ENCODE peak calls at places on chromosomes 2 and 18, in five cellular contexts. V, F, U, L and T are unnamed samples.

GRCh38 chr2:223896751-223897320 is 48.3 kb downstream of the WDFY1 start:
- DNase-seq in U (no peak), V (no peak), L (no peak), F (peak), T (no peak)

GRCh38 chr2:239621611-239622010 is 220.8 kb upstream of the HDAC4 start:
- DNase-seq in F (no peak), V (no peak), U (no peak), L (no peak), T (no peak)

GRCh38 chr2:120699292-120699691 is 36.4 kb upstream of the GLI2 start:
- DNase-seq in U (no peak), F (no peak), L (no peak), V (no peak), T (no peak)

GRCh38 chr2:25227576-25227975 is 59.2 kb upstream of the POMC start:
- DNase-seq in V (no peak), L (no peak), F (no peak), U (no peak), T (no peak)

GRCh38 chr2:160308915-160309314 is 108.8 kb upstream of the ITGB6 start:
- DNase-seq in L (no peak), U (no peak), V (peak), F (no peak), T (no peak)

GRCh38 chr18:5512191-5512590 is 31.6 kb downstream of the EPB41L3 start:
- DNase-seq in U (no peak), V (no peak), F (no peak), L (no peak), T (no peak)

GRCh38 chr18:51149605-51150429 is 47.7 kb downstream of the MEX3C start:
- DNase-seq in V (no peak), U (no peak), F (peak), L (no peak), T (no peak)

GRCh38 chr2:98311090-98311489 is 35.2 kb upstream of the CNGA3 start:
- DNase-seq in V (no peak), F (no peak), L (no peak), U (no peak), T (no peak)

GRCh38 chr2:1314254-1314653 is 99.0 kb upstream of the TPO start:
- DNase-seq in U (no peak), L (no peak), F (no peak), V (no peak), T (no peak)

GRCh38 chr2:64839844-64840243 is 149.4 kb upstream of the SLC1A4 start:
- DNase-seq in U (no peak), V (no peak), F (no peak), L (peak), T (peak)

GRCh38 chr2:2516386-2516785 is 185.3 kb upstream of the MYT1L start:
- DNase-seq in U (no peak), L (no peak), F (no peak), V (no peak), T (no peak)

GRCh38 chr2:220533485-220533884 is 906.1 kb downstream of the SLC4A3 start:
- DNase-seq in L (no peak), V (no peak), F (peak), U (peak), T (peak)

GRCh38 chr2:176103634-176104337 is 3.3 kb upstream of the HOXD11 start:
- DNase-seq in V (no peak), F (no peak), L (no peak), U (no peak), T (no peak)

GRCh38 chr2:6657872-6658271 is 207.8 kb downstream of the CMPK2 start:
- DNase-seq in U (no peak), L (no peak), V (no peak), F (no peak), T (no peak)

GRCh38 chr2:192247456-192247855 is 52.7 kb upstream of the TMEFF2 start:
- DNase-seq in L (no peak), F (no peak), V (no peak), U (no peak), T (no peak)

GRCh38 chr2:228987441-228988155 is 283.5 kb downstream of the PID1 start:
- DNase-seq in L (no peak), U (no peak), F (no peak), V (no peak), T (no peak)

GRCh38 chr2:166614027-166614426 is 120.0 kb upstream of the SCN7A start:
- DNase-seq in V (no peak), U (no peak), L (no peak), F (no peak), T (no peak)

GRCh38 chr2:224039080-224039769 is at the start of gene SERPINE2:
- DNase-seq in V (peak), U (peak), L (peak), F (peak), T (no peak)

GRCh38 chr2:173326806-173327205 is 27.9 kb upstream of the CDCA7 start:
- DNase-seq in V (no peak), F (no peak), L (no peak), U (no peak), T (no peak)

GRCh38 chr18:34933880-34934689 is 107.1 kb upstream of the MAPRE2 start:
- DNase-seq in F (no peak), L (no peak), U (no peak), V (no peak), T (no peak)

GRCh38 chr2:142989276-142990204 is 112.1 kb downstream of the KYNU start:
- DNase-seq in F (no peak), U (no peak), L (peak), V (no peak), T (peak)

GRCh38 chr2:202185156-202185555 is 53.2 kb downstream of the SUMO1 start:
- DNase-seq in L (no peak), V (no peak), U (no peak), F (no peak), T (no peak)

GRCh38 chr2:126482582-126483464 is 173.1 kb upstream of the GYPC start:
- DNase-seq in L (no peak), F (peak), V (no peak), U (no peak), T (peak)

GRCh38 chr2:56444339-56444738 is 260.5 kb downstream of the CCDC85A start:
- DNase-seq in V (no peak), L (peak), F (no peak), U (no peak), T (no peak)

GRCh38 chr2:68569604-68570003 is 73.8 kb upstream of the PROKR1 start:
- DNase-seq in F (no peak), L (no peak), V (no peak), U (no peak), T (no peak)

GRCh38 chr2:222295368-222296041 is 3.3 kb downstream of the PAX3 start:
- DNase-seq in L (no peak), U (no peak), F (no peak), V (no peak), T (no peak)

GRCh38 chr2:6352247-6352646 is 513.5 kb downstream of the CMPK2 start:
- DNase-seq in U (no peak), L (no peak), F (no peak), V (no peak), T (peak)

GRCh38 chr2:136664713-136665112 is 100.6 kb upstream of the THSD7B start:
- DNase-seq in F (no peak), L (no peak), U (no peak), V (no peak), T (no peak)

GRCh38 chr2:170026361-170026760 is 151.6 kb upstream of the MYO3B start:
- DNase-seq in F (no peak), L (no peak), V (no peak), U (no peak), T (no peak)

GRCh38 chr2:162490052-162490717 is 146.3 kb downstream of the GCA start:
- DNase-seq in F (peak), U (no peak), V (no peak), L (no peak), T (no peak)

GRCh38 chr2:181058378-181059269 is 78.2 kb downstream of the UBE2E3 start:
- DNase-seq in U (peak), F (peak), V (no peak), L (peak), T (peak)

GRCh38 chr18:31386683-31387082 is 10.1 kb downstream of the DSG4 start:
- DNase-seq in F (no peak), L (no peak), U (no peak), V (no peak), T (peak)